ENCODE peak calls at places on chromosomes 6 and 20, in five cellular contexts. B is SK-N-SH, H is GM12878, I is HepG2, T is K562. A is an unnamed sample.

GRCh38 chr20:52076164-52076563 is 115.4 kb downstream of the ZFP64 start:
- DNase-seq in B (peak), H (no peak), I (no peak), T (no peak), A (no peak)

GRCh38 chr6:540490-540889 is 116.4 kb downstream of the HUS1B start:
- DNase-seq in B (no peak), H (no peak), I (no peak), T (no peak), A (no peak)

GRCh38 chr20:2521369-2522305 is 12.9 kb upstream of the ZNF343 start:
- DNase-seq in B (peak), H (no peak), I (peak), T (peak), A (peak)

GRCh38 chr6:73675466-73676098 is 20.4 kb upstream of the CD109 start:
- DNase-seq in B (peak), H (no peak), I (peak), T (peak), A (peak)

GRCh38 chr6:41705996-41706835 is 29.2 kb downstream of the TFEB start:
- DNase-seq in B (peak), H (peak), I (peak), T (peak), A (no peak)

GRCh38 chr6:15088904-15089568 is 156.8 kb upstream of the JARID2 start:
- DNase-seq in B (peak), H (no peak), I (no peak), T (peak), A (no peak)

GRCh38 chr20:1335961-1336698 is 7.2 kb upstream of the SDCBP2 start:
- DNase-seq in B (no peak), H (no peak), I (no peak), T (no peak), A (no peak)

GRCh38 chr6:126307859-126308258 is 32.1 kb upstream of the CENPW start:
- DNase-seq in B (peak), H (no peak), I (no peak), T (no peak), A (no peak)

GRCh38 chr6:142474446-142475289 is 172.9 kb downstream of the ADGRG6 start:
- DNase-seq in B (peak), H (no peak), I (peak), T (peak), A (peak)

GRCh38 chr6:13764996-13765395 is 49.4 kb downstream of the MCUR1 start:
- DNase-seq in B (no peak), H (peak), I (no peak), T (no peak), A (no peak)

GRCh38 chr6:10759884-10760329 is 12.3 kb downstream of the TMEM14B start:
- DNase-seq in B (no peak), H (no peak), I (no peak), T (no peak), A (peak)

GRCh38 chr6:25312703-25313102 is 33.5 kb downstream of the CARMIL1 start:
- DNase-seq in B (no peak), H (no peak), I (no peak), T (no peak), A (peak)

GRCh38 chr20:57390604-57391438 is at the start of gene RBM38:
- DNase-seq in B (peak), H (no peak), I (peak), T (peak), A (peak)

GRCh38 chr6:110628330-110628729 is 151.9 kb upstream of the SLC22A16 start:
- DNase-seq in B (no peak), H (no peak), I (no peak), T (no peak), A (no peak)

GRCh38 chr6:167766986-167767714 is 59.6 kb upstream of the AFDN start:
- DNase-seq in B (no peak), H (no peak), I (no peak), T (peak), A (no peak)

GRCh38 chr6:160523223-160523622 is 140.9 kb downstream of the LPA start:
- DNase-seq in B (no peak), H (no peak), I (no peak), T (no peak), A (no peak)

GRCh38 chr6:89281779-89282246 is 33.3 kb downstream of the GABRR2 start:
- DNase-seq in B (peak), H (no peak), I (peak), T (peak), A (peak)

GRCh38 chr6:160685762-160686450 is 16.1 kb upstream of the PLG start:
- DNase-seq in B (no peak), H (no peak), I (no peak), T (no peak), A (no peak)

GRCh38 chr6:45737331-45738056 is 278.2 kb downstream of the CLIC5 start:
- DNase-seq in B (no peak), H (peak), I (no peak), T (no peak), A (no peak)

GRCh38 chr6:35318200-35318844 is 20.7 kb downstream of the DEF6 start:
- DNase-seq in B (peak), H (no peak), I (peak), T (peak), A (no peak)

GRCh38 chr6:84514089-84514971 is 250.1 kb downstream of the TBX18 start:
- DNase-seq in B (no peak), H (no peak), I (no peak), T (no peak), A (no peak)

GRCh38 chr6:105320766-105321165 is 82.1 kb downstream of the PREP start:
- DNase-seq in B (no peak), H (no peak), I (no peak), T (no peak), A (no peak)

GRCh38 chr6:107811591-107812218 is 12.4 kb downstream of the SCML4 start:
- DNase-seq in B (no peak), H (no peak), I (no peak), T (no peak), A (no peak)

DNA sequence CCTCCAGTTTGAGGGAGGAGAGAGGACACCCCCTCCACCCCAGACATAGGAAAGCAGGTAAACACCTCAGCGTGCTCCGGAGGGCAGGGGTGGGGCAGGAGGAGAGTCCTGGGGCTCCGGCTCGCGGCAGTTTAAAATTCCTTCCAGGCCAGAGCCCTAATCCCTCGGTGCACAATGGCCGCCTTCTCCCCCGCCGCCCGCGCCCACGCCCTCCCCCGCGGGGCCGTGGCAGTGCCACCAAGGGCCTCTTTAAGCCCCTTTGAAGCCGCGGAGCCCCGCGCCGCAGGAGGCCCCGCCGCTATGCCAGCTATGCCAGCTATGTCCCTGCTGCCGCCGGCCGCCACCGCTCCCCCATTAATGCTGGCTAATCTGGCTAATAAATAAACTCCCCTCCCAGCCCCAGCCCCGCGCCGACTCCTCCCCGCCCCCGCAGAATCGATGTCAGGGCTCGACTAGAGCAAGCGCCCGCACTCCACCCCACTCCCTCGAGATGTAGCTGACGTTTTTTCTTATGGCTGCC is 125.1 kb downstream of the MRPL14 start:
- DNase-seq in B (no peak), H (no peak), I (peak), T (no peak), A (no peak)
- TF ChIP-seq ZBTB33 in B (no peak), H (no peak), I (no peak), T (no peak), A (no peak)

GRCh38 chr6:46808806-46809205 is 15.6 kb downstream of the MEP1A start:
- DNase-seq in B (no peak), H (no peak), I (no peak), T (no peak), A (no peak)
- H3K4me3 ChIP-seq in B (no peak), H (no peak), I (no peak), T (no peak), A (no peak)

DNA sequence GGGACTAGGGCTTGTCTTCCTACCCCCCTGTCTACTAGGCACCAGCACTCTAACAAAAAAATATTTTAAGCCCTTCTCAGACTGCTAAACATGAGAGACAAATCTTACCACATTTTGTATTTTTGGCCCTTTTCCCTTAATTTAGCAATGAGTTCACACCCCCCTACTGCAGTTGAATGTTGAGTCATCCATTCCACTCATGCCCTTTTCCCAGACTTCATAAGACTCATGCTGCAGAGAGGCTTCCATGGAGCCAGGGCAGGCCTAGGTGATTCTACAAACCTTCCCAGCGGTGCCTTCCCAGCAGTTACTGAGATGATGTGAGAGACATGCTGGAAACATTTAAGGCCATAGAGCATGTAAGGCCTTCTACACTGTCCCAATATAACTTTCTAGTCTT is 53.9 kb downstream of the PXDC1 start:
- DNase-seq in B (no peak), H (no peak), I (no peak), T (no peak), A (no peak)
- H2AFZ ChIP-seq in B (no peak), H (no peak), I (no peak), T (no peak), A (no peak)

GRCh38 chr6:33978593-33979150 is 167.2 kb downstream of the GRM4 start:
- DNase-seq in B (no peak), H (no peak), I (no peak), T (no peak), A (no peak)

GRCh38 chr6:33974471-33974870 is 170.7 kb upstream of the MLN start:
- DNase-seq in B (peak), H (no peak), I (no peak), T (no peak), A (no peak)

GRCh38 chr6:33975631-33976424 is 170.1 kb downstream of the GRM4 start:
- DNase-seq in B (peak), H (no peak), I (no peak), T (no peak), A (no peak)

GRCh38 chr6:33977606-33978438 is 168.1 kb downstream of the GRM4 start:
- DNase-seq in B (peak), H (no peak), I (no peak), T (no peak), A (no peak)

DNA sequence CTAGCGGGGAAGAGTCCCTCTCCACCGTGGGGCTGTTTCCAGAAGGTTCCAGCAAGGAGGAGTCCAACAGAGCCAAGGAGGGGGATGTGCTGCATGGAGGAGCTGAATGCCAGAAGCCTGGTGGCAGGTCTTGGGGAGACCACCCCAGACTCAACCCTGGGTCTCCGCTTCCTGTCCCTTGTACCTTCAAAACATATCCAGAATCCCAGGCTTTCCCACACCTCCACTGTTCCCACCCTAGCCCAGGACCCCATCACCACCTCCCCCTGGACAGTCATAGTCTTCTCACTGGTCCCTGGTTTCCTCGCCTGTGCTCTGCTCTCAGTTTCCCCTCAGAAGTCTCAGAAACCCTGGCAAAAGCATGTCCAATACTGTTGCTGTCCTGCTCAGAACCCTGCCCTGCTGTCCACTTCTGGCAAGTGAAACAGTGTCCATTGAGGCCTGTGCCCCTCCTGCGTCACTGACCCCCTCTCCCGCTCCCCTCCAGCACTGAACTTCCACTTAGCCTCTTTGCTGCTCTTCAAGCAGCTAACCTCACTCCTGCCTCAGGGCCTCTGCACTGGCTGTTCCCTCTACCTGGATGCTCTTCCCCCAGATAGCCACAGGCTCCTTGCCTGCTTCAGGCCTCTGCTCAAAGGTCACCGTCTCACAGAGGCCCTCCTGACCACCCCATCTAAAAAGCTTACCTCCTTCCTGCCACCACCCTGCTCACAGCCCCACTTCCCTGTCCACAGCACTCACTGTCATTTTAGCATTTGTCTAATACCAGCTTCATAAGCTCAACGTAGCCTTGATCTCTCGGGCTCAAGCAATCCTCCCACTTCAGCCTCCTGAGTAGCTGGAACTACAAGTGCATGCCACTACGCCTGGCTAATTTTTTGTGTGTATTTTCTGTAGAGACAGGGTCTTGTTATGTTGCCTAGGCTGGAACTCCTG is 169.2 kb downstream of the GRM4 start:
- DNase-seq in B (peak), H (no peak), I (no peak), T (no peak), A (no peak)
- TF ChIP-seq ZBTB33 in B (no peak), H (no peak), I (no peak), T (no peak), A (no peak)

GRCh38 chr20:4987130-4987529 is 14.2 kb downstream of the SLC23A2 start:
- DNase-seq in B (no peak), H (no peak), I (no peak), T (no peak), A (no peak)
- H3K4me3 ChIP-seq in B (no peak), H (peak), I (no peak), T (no peak), A (no peak)

DNA sequence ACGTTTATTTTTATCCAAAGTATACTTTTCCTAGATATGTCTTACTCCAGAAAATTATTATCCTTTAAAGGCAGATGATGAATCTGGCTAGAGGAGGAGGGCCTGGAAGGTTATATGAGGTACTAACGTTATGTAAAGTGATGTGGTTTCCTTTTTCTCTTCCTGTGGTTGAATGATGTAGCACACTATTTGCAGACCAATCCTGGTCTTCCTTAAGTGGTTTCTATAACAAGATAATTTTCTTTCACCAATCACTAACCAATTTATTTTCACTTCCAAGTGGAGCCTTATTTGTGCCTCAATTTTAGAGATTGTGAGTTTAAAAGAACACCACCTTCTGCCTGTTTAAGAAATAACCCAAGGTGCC is 154.6 kb upstream of the SOX4 start:
- DNase-seq in B (no peak), H (peak), I (no peak), T (no peak), A (no peak)
- H2AFZ ChIP-seq in B (no peak), H (no peak), I (no peak), T (no peak), A (no peak)

DNA sequence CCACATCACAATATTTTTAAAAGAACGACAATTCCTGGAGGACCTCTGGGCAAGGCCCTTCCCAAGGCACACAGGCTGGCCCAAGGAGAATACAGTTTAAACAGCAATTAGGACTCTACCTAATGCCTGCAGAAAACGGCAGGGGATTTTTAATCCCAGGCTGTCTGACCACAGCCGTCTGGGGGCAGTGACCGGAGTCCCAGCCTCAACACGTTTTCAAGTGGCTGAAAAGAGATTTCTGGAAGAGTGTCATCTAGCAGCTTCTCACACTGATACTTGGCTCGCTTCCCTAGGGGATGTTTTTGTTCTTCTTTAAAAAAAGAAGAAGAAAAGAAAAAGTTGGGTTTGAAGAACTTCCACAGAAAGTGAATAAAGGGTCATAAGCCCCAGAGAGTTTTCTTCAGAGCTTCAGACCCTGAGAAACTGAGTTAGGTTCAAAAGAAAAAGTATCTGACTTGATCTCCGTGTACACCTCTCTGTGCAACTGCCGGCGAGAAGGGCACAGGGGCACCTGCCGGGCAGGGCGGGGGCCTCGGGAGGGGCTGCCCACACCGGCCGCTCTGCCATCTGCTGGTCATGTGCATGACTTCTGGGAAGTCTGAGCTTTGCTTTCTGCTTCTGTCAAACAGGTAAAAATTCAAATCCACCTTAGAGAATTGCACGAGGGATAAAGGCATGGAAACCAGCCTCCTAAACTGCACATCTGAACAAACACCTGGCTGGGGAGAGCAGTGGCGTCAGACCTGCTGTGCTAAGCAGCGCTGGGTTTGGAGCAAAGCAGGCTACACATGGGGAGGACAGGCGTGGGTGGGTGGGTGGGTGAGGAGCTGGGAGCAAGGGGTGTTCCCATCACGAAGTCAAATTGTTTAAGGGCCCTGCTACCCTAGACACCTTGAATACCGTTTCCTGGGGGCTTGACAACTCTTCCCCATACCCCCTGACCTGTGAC is 33.0 kb downstream of the RRBP1 start:
- DNase-seq in B (peak), H (peak), I (no peak), T (peak), A (no peak)
- TF ChIP-seq ZBTB33 in B (no peak), H (no peak), I (no peak), T (no peak), A (no peak)

A was measured in HCT116.